ENCODE peak calls at places on chromosome 16, in four cellular contexts. D is HepG2, X is GM12878, U is K562. R is an unnamed sample.
A peak's percentile ranks its signal among the peaks of the same experiment; 100 is the strongest.

GRCh38 chr16:15873737-15874136 is 14.7 kb downstream of the CEP20 start:
- DNase-seq in D (no peak), X (no peak), U (no peak), R (no peak)

GRCh38 chr16:69309316-69309715 is 1.8 kb upstream of the VPS4A start:
- DNase-seq in D (no peak), X (no peak), U (no peak), R (peak; percentile 26)

GRCh38 chr16:89195521-89196171 is 4.7 kb downstream of the SLC22A31 start:
- DNase-seq in D (no peak), X (no peak), U (no peak), R (no peak)

GRCh38 chr16:56295059-56295673 is 103.9 kb downstream of the GNAO1 start:
- DNase-seq in D (no peak), X (no peak), U (no peak), R (no peak)

GRCh38 chr16:20897897-20898296 is 2.3 kb downstream of the DCUN1D3 start:
- DNase-seq in D (no peak), X (no peak), U (no peak), R (no peak)

GRCh38 chr16:53282975-53283946 is 151.0 kb upstream of the RBL2 start:
- DNase-seq in D (peak; percentile 55), X (peak; percentile 3), U (no peak), R (peak; percentile 74)

GRCh38 chr16:80948886-80949502 is 57.7 kb downstream of the CMC2 start:
- DNase-seq in D (peak; percentile 62), X (no peak), U (peak; percentile 67), R (peak; percentile 73)

GRCh38 chr16:83015871-83016270 is 389.1 kb downstream of the CDH13 start:
- DNase-seq in D (no peak), X (no peak), U (no peak), R (no peak)

GRCh38 chr16:82329070-82329469 is 159.0 kb upstream of the MPHOSPH6 start:
- DNase-seq in D (no peak), X (no peak), U (no peak), R (no peak)

GRCh38 chr16:38941-39892 is 14.2 kb downstream of the POLR3K start:
- DNase-seq in D (no peak), X (peak; percentile 79), U (peak; percentile 36), R (no peak)

GRCh38 chr16:23611936-23612335 is 15.8 kb upstream of the NDUFAB1 start:
- DNase-seq in D (no peak), X (no peak), U (no peak), R (no peak)

GRCh38 chr16:51140112-51140511 is 11.0 kb downstream of the SALL1 start:
- DNase-seq in D (no peak), X (no peak), U (no peak), R (no peak)

GRCh38 chr16:9381399-9381798 is 290.0 kb downstream of the HAPSTR1 start:
- DNase-seq in D (no peak), X (no peak), U (no peak), R (no peak)

GRCh38 chr16:8677481-8677880 is 3.1 kb downstream of the ABAT start:
- DNase-seq in D (no peak), X (no peak), U (no peak), R (no peak)

GRCh38 chr16:80612461-80613017 is 71.7 kb downstream of the DYNLRB2 start:
- DNase-seq in D (no peak), X (no peak), U (no peak), R (no peak)

GRCh38 chr16:49592507-49593422 is 219.2 kb downstream of the C16orf78 start:
- DNase-seq in D (peak; percentile 28), X (no peak), U (peak; percentile 73), R (peak; percentile 33)

GRCh38 chr16:87207509-87207908 is 109.7 kb downstream of the C16orf95 start:
- DNase-seq in D (no peak), X (no peak), U (no peak), R (no peak)

GRCh38 chr16:4664538-4665418 is 28.6 kb upstream of the NUDT16L1 start:
- DNase-seq in D (peak; percentile 75), X (no peak), U (no peak), R (no peak)

GRCh38 chr16:80989801-80990200 is 16.9 kb downstream of the CMC2 start:
- DNase-seq in D (no peak), X (no peak), U (no peak), R (no peak)

GRCh38 chr16:88482630-88483391 is 29.7 kb downstream of the ZFPM1 start:
- DNase-seq in D (peak; percentile 29), X (no peak), U (no peak), R (no peak)

GRCh38 chr16:4217246-4218131 is 24.4 kb downstream of the SRL start:
- DNase-seq in D (no peak), X (no peak), U (no peak), R (no peak)

GRCh38 chr16:26019406-26019805 is 327.6 kb downstream of the HS3ST4 start:
- DNase-seq in D (no peak), X (no peak), U (no peak), R (no peak)

GRCh38 chr16:87956771-87957279 is 5.6 kb downstream of the BANP start:
- DNase-seq in D (peak; percentile 34), X (no peak), U (peak; percentile 35), R (peak; percentile 54)

GRCh38 chr16:66878067-66878466 is 2.2 kb upstream of the PDP2 start:
- DNase-seq in D (no peak), X (no peak), U (no peak), R (no peak)

GRCh38 chr16:73565925-73566324 is 518.0 kb upstream of the ZFHX3 start:
- DNase-seq in D (no peak), X (no peak), U (no peak), R (no peak)

GRCh38 chr16:12758670-12759558 is 44.8 kb downstream of the CPPED1 start:
- DNase-seq in D (peak; percentile 72), X (no peak), U (no peak), R (no peak)

GRCh38 chr16:22141746-22142145 is 20.6 kb upstream of the SDR42E2 start:
- DNase-seq in D (peak; percentile 50), X (no peak), U (peak; percentile 36), R (peak; percentile 6)

GRCh38 chr16:75138636-75139035 is 9.7 kb upstream of the ZFP1 start:
- DNase-seq in D (no peak), X (no peak), U (no peak), R (no peak)

DNA sequence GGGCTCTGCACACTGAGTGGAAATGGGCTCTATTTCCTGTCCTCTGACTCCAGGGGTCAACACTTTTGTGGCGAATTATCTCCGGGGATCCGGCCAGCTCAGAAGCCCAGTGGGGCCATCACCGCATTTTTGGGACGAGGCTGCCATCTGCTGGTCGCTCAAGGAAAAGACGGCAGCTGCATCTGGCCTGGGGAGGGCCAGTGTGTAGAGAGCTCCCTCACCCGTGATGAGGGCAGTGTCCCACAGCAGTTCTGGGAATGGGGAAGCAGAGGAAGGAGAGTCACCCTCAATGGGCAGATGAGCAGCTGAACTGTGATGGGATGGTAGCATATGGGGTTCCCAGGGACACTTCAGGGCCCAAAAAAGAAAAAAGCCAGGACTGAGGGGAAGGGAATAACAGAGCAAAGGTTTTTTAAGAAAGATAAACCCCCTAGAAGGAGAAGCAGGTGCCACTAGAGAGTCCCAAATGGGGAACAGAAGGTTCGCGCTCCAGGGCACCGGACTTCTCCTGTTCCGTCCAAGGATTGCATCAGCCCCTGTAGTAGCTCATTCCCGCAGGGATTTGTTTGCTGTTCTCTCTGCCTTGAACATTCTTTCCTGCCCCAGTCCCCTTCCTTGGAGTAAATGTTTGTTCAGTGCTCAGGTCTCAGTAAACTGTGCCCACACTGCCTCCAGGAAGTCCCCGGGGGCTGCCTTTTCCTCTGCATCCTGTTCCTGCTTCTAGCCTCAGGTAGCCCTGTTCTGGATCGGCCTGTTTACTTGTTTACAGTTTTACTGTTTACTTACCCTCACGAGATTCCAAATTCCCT is 9.3 kb upstream of the ABCC12 start:
- DNase-seq in D (peak; percentile 82), X (no peak), U (peak; percentile 82), R (peak; percentile 56)
- H3K4me3 ChIP-seq in D (peak overlapping the region; percentile 53), X (no peak overlapping the region), U (no peak overlapping the region), R (no peak overlapping the region)

DNA sequence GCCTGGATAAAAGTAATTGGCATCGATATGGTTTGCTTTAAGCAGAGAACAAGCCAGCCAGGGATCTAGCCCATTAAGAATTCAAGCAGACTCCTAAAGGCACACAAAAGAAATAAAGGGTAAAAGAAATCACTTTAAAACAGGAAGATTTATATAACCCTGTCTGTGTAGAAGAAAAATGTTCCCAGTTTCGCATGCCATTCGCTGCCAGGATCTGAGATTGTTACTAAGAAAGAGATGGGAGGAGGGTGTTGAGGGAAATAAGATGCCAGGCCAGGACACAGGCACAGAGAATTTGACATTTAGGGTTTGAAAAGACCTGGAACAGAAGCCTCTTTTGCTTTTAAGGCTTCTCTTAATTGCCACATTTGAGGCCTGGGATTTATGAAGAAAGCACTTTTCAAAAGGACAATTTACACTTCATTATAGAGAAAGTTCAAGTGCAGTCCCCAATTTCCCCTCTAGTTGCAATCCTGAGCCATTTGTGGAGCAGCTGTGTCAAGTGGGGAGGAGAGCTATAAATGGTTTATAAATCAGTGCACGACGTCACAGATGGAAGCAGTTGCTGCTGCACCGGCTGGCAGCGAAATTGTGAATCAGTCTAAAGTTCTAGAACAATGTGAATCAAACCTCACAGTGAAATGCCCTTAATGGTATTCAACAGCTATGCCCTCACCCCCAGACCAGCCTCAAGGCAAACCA is 26.4 kb upstream of the C16orf87 start:
- DNase-seq in D (peak; percentile 65), X (no peak), U (peak; percentile 27), R (peak; percentile 39)
- TF ChIP-seq EZH2 in D (no peak), X (no peak), U (no peak), R (no peak)

DNA sequence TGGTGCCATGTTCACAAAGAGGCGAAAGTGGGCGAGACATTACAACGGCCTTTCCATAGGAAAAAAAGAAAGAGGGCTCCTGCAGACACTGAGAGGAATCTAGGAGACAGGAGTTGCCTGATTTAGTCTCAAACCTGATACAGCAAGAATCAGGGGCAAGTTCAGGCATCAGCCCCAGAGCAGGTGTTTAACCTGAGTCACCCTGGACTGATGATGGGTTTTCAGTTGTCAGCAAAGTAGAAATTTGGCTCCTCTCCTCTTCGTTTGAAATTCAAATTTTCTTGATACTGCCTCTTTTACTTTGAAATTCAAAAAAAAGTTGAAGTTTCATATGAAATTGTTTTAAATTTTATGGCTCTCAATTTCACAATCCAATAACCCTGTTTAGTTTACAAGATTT is 189.5 kb downstream of the ABCC12 start:
- DNase-seq in D (no peak), X (no peak), U (no peak), R (no peak)
- TF ChIP-seq MYC in D (no peak), X (no peak), U (no peak), R (no peak)

GRCh38 chr16:3065742-3066439 is 451 bp downstream of the IL32 start:
- DNase-seq in D (no peak), X (no peak), U (no peak), R (no peak)
- H3K4me3 ChIP-seq in D (peak overlapping the region; percentile 57), X (peak overlapping the region; percentile 62), U (no peak overlapping the region), R (no peak overlapping the region)

GRCh38 chr16:3007059-3007956 is 5.4 kb upstream of the CLDN9 start:
- DNase-seq in D (no peak), X (no peak), U (no peak), R (no peak)

GRCh38 chr16:3003582-3004270 is 9.0 kb upstream of the CLDN9 start:
- DNase-seq in D (peak; percentile 97), X (peak; percentile 97), U (peak; percentile 98), R (peak; percentile 99)

GRCh38 chr16:3007957-3008748 is 4.6 kb upstream of the CLDN9 start:
- DNase-seq in D (no peak), X (no peak), U (peak; percentile 57), R (no peak)

GRCh38 chr16:3004319-3004718 is 8.4 kb upstream of the CLDN9 start:
- DNase-seq in D (no peak), X (no peak), U (no peak), R (no peak)

GRCh38 chr16:3004781-3005284 is 7.9 kb upstream of the CLDN9 start:
- DNase-seq in D (peak; percentile 65), X (no peak), U (peak; percentile 63), R (no peak)
- TF ChIP-seq EZH2 in D (no peak), X (no peak), U (no peak), R (no peak)

R was measured in endothelial cell of umbilical vein.